ENCODE peak calls at places on chromosomes 16 and 17, in five cellular contexts. E is NCI-H146; W is Ammon's horn; A is stimulated activated CD4-positive, alpha-beta T cell treated with anti-CD3 and anti-CD28 coated beads, TNF-alpha, amount 100 ng/mL, for 4 hours; L is A549. Q is an unnamed sample.

GRCh38 chr16:84423416-84423837 is 55.1 kb downstream of the ATP2C2 start:
- DNase-seq in E (no peak), L (peak), W (peak), A (no peak), Q (peak)

GRCh38 chr16:51549836-51550235 is 398.8 kb upstream of the SALL1 start:
- DNase-seq in A (no peak), L (no peak), E (no peak), W (no peak), Q (no peak)

GRCh38 chr16:11587643-11588247 is 1.0 kb upstream of the LITAF start:
- DNase-seq in L (no peak), E (peak), A (no peak), W (no peak), Q (no peak)

GRCh38 chr17:50447870-50448573 is 20.7 kb downstream of the CHAD start:
- DNase-seq in A (no peak), W (no peak), E (no peak), L (peak), Q (no peak)

GRCh38 chr16:2954228-2954627 is 9.8 kb upstream of the KREMEN2 start:
- DNase-seq in L (no peak), A (no peak), W (no peak), E (peak), Q (no peak)

GRCh38 chr17:10063730-10064221 is 134.6 kb downstream of the GAS7 start:
- DNase-seq in E (no peak), L (no peak), A (no peak), W (no peak), Q (no peak)

GRCh38 chr16:53549970-53550406 is 47.0 kb upstream of the AKTIP start:
- DNase-seq in A (peak), L (peak), E (peak), W (peak), Q (peak)

GRCh38 chr17:35799942-35800341 is 4.5 kb upstream of the MMP28 start:
- DNase-seq in W (peak), E (no peak), A (no peak), L (peak), Q (no peak)

GRCh38 chr17:48612456-48612853 is 1.6 kb upstream of the HOXB7 start:
- DNase-seq in L (peak), A (no peak), W (no peak), E (peak), Q (no peak)

GRCh38 chr17:82875418-82875856 is 35.6 kb upstream of the ZNF750 start:
- DNase-seq in E (no peak), L (no peak), W (no peak), A (no peak), Q (no peak)

GRCh38 chr17:48615212-48615962 is at the start of gene HOXB8:
- DNase-seq in A (no peak), L (no peak), W (no peak), E (no peak), Q (no peak)

GRCh38 chr17:60141111-60142018 is 8.4 kb upstream of the CA4 start:
- DNase-seq in W (no peak), E (peak), A (no peak), L (no peak), Q (no peak)

GRCh38 chr17:4853195-4853762 is 20.1 kb downstream of the MINK1 start:
- DNase-seq in W (no peak), A (no peak), L (no peak), E (no peak), Q (no peak)

GRCh38 chr16:57048095-57048494 is 44.3 kb upstream of the CPNE2 start:
- DNase-seq in L (no peak), W (no peak), E (no peak), A (no peak), Q (no peak)

GRCh38 chr17:36147601-36148000 is 28.8 kb downstream of the TBC1D3B start:
- DNase-seq in E (no peak), A (no peak), W (no peak), L (no peak), Q (no peak)

GRCh38 chr17:28501421-28502284 is 4.5 kb upstream of the FOXN1 start:
- DNase-seq in L (no peak), A (no peak), E (no peak), W (no peak), Q (no peak)

GRCh38 chr17:58317421-58318064 is 11.1 kb downstream of the TSPOAP1 start:
- DNase-seq in W (no peak), L (peak), A (peak), E (no peak), Q (peak)

GRCh38 chr17:7835818-7836595 is 2.0 kb downstream of the KDM6B start:
- DNase-seq in W (peak), E (peak), L (peak), A (no peak), Q (peak)

GRCh38 chr17:73522696-73523095 is 121.5 kb downstream of the SDK2 start:
- DNase-seq in L (no peak), W (no peak), E (no peak), A (no peak), Q (no peak)

Q was measured in HuH-7.